ENCODE peak calls at places on chromosomes 12 and 14, in six cellular contexts. S is neural progenitor cell, G is left ventricle myocardium inferior, Q is A549, Y is tibial artery, N is astrocyte of the cerebellum. E is an unnamed sample.

GRCh38 chr14:46902837-46903236 is 251.3 kb upstream of the RPL10L start:
- DNase-seq in S (peak), G (no peak), Q (no peak), Y (no peak), N (no peak), E (no peak)

GRCh38 chr12:4562034-4562657 is at the start of gene DYRK4:
- DNase-seq in S (peak), G (peak), Q (no peak), Y (peak), N (peak), E (peak)

GRCh38 chr14:66955159-66955558 is 234.1 kb upstream of the GARIN2 start:
- DNase-seq in S (no peak), G (no peak), Q (no peak), Y (no peak), N (no peak), E (no peak)

GRCh38 chr14:35158951-35159653 is 36.8 kb downstream of the PRORP start:
- DNase-seq in S (peak), G (no peak), Q (no peak), Y (no peak), N (no peak), E (peak)

GRCh38 chr12:58413794-58414193 is 472.4 kb downstream of the ATP23 start:
- DNase-seq in S (no peak), G (no peak), Q (peak), Y (no peak), N (no peak), E (no peak)

GRCh38 chr12:42588981-42589464 is 523 bp downstream of the PRICKLE1 start:
- DNase-seq in S (peak), G (peak), Q (peak), Y (peak), N (no peak), E (no peak)

GRCh38 chr14:60561845-60562746 is 53.1 kb downstream of the SIX6 start:
- DNase-seq in S (peak), G (no peak), Q (peak), Y (peak), N (peak), E (peak)

GRCh38 chr14:50542941-50543418 is 10.6 kb upstream of the MAP4K5 start:
- DNase-seq in S (peak), G (no peak), Q (peak), Y (peak), N (no peak), E (no peak)

GRCh38 chr12:69621551-69621950 is 10.8 kb upstream of the LRRC10 start:
- DNase-seq in S (no peak), G (no peak), Q (no peak), Y (no peak), N (no peak), E (no peak)

GRCh38 chr14:55332654-55333570 is 61.7 kb downstream of the FBXO34 start:
- DNase-seq in S (no peak), G (no peak), Q (no peak), Y (no peak), N (no peak), E (no peak)

GRCh38 chr14:100128688-100129087 is 30.8 kb downstream of the DEGS2 start:
- DNase-seq in S (no peak), G (no peak), Q (no peak), Y (no peak), N (no peak), E (no peak)

GRCh38 chr12:2691001-2691339 is 103.8 kb upstream of the FKBP4 start:
- DNase-seq in S (peak), G (no peak), Q (peak), Y (no peak), N (no peak), E (no peak)

GRCh38 chr14:75566321-75566720 is 12.1 kb upstream of the FLVCR2 start:
- DNase-seq in S (no peak), G (no peak), Q (no peak), Y (no peak), N (no peak), E (no peak)

GRCh38 chr12:52020539-52021336 is 14.0 kb downstream of the TAMALIN start:
- DNase-seq in S (peak), G (no peak), Q (peak), Y (no peak), N (no peak), E (no peak)

GRCh38 chr12:91413591-91413990 is 231.0 kb upstream of the DCN start:
- DNase-seq in S (no peak), G (no peak), Q (peak), Y (no peak), N (no peak), E (peak)

GRCh38 chr14:93369393-93370266 is 22.6 kb downstream of the COX8C start:
- DNase-seq in S (no peak), G (no peak), Q (no peak), Y (no peak), N (no peak), E (peak)

GRCh38 chr12:122891661-122892525 is 4.0 kb downstream of the VPS37B start:
- DNase-seq in S (peak), G (no peak), Q (peak), Y (no peak), N (peak), E (no peak)

GRCh38 chr12:122894173-122895121 is 1.5 kb downstream of the VPS37B start:
- DNase-seq in S (no peak), G (no peak), Q (no peak), Y (no peak), N (no peak), E (no peak)

GRCh38 chr12:122895290-122895689 is 634 bp downstream of the VPS37B start:
- DNase-seq in S (no peak), G (no peak), Q (no peak), Y (no peak), N (no peak), E (no peak)

GRCh38 chr12:122895757-122896636 is at the start of gene VPS37B:
- DNase-seq in S (peak), G (peak), Q (peak), Y (peak), N (no peak), E (no peak)

GRCh38 chr12:122893208-122894151 is 2.4 kb downstream of the VPS37B start:
- DNase-seq in S (no peak), G (no peak), Q (no peak), Y (no peak), N (no peak), E (no peak)
- H3K4me3 ChIP-seq in S (no peak), G (peak), Q (no peak), Y (peak), N (no peak), E (no peak)

DNA sequence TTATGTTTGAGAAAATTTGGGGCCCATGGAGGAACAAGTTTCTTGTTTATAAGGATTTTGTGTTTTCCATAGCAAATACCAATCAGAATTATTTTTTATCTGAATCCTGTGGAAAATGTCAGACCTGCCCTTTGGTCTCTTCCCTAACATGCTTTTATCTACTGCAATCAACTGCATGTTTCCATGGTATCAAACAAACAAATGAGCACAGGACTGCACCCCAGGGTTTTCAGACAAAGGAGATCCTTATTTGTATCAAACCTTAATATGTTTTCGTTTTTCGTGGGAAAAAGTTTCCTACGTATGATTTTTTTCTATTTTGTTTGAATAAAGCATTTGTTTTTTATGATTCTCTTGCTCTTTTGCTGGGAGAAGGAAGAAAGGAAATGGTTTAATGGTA is 91.1 kb downstream of the GPR135 start:
- DNase-seq in S (no peak), G (no peak), Q (peak), Y (no peak), N (no peak), E (no peak)
- TF ChIP-seq CTCF in S (no peak), G (no peak), Q (no peak), Y (no peak), N (no peak), E (no peak)

GRCh38 chr12:116881867-116882507 is 746 bp upstream of the HRK start:
- DNase-seq in S (peak), G (no peak), Q (no peak), Y (no peak), N (no peak), E (no peak)

GRCh38 chr12:116882742-116883141 is 1.5 kb upstream of the HRK start:
- DNase-seq in S (peak), G (no peak), Q (peak), Y (no peak), N (peak), E (no peak)

GRCh38 chr12:116880817-116881324 is 370 bp downstream of the HRK start:
- DNase-seq in S (peak), G (peak), Q (peak), Y (no peak), N (no peak), E (no peak)

GRCh38 chr12:116880213-116880816 is 926 bp downstream of the HRK start:
- DNase-seq in S (peak), G (no peak), Q (no peak), Y (no peak), N (no peak), E (no peak)

GRCh38 chr12:116881325-116881866 is at the start of gene HRK:
- DNase-seq in S (no peak), G (no peak), Q (no peak), Y (no peak), N (no peak), E (no peak)
- H3K4me3 ChIP-seq in S (peak), G (peak), Q (peak), Y (peak), N (peak), E (peak)

GRCh38 chr12:110932048-110932447 is 11.7 kb upstream of the MYL2 start:
- DNase-seq in S (peak), G (no peak), Q (peak), Y (no peak), N (no peak), E (no peak)
- TF ChIP-seq CTCF in S (peak), G (peak), Q (peak), Y (no peak), N (peak), E (peak)

GRCh38 chr14:103880986-103881926 is 33.9 kb upstream of the PPP1R13B start:
- DNase-seq in S (no peak), G (peak), Q (no peak), Y (no peak), N (no peak), E (no peak)
- H3K4me3 ChIP-seq in S (no peak), G (peak), Q (no peak), Y (no peak), N (no peak), E (no peak)

GRCh38 chr12:53211476-53212381 is 4.7 kb upstream of the ITGB7 start:
- DNase-seq in S (peak), G (no peak), Q (peak), Y (no peak), N (no peak), E (no peak)
- TF ChIP-seq CTCF in S (peak), G (peak), Q (peak), Y (no peak), N (peak), E (peak)

GRCh38 chr12:1629338-1630080 is 478 bp downstream of the WNT5B start:
- DNase-seq in S (peak), G (no peak), Q (no peak), Y (no peak), N (no peak), E (no peak)

GRCh38 chr12:1632702-1633101 is 3.7 kb downstream of the WNT5B start:
- DNase-seq in S (no peak), G (no peak), Q (no peak), Y (no peak), N (no peak), E (no peak)

GRCh38 chr12:1630827-1631591 is 2.0 kb downstream of the WNT5B start:
- DNase-seq in S (peak), G (no peak), Q (no peak), Y (no peak), N (peak), E (no peak)

GRCh38 chr12:1628671-1629337 is at the start of gene WNT5B:
- DNase-seq in S (peak), G (no peak), Q (no peak), Y (no peak), N (no peak), E (no peak)

DNA sequence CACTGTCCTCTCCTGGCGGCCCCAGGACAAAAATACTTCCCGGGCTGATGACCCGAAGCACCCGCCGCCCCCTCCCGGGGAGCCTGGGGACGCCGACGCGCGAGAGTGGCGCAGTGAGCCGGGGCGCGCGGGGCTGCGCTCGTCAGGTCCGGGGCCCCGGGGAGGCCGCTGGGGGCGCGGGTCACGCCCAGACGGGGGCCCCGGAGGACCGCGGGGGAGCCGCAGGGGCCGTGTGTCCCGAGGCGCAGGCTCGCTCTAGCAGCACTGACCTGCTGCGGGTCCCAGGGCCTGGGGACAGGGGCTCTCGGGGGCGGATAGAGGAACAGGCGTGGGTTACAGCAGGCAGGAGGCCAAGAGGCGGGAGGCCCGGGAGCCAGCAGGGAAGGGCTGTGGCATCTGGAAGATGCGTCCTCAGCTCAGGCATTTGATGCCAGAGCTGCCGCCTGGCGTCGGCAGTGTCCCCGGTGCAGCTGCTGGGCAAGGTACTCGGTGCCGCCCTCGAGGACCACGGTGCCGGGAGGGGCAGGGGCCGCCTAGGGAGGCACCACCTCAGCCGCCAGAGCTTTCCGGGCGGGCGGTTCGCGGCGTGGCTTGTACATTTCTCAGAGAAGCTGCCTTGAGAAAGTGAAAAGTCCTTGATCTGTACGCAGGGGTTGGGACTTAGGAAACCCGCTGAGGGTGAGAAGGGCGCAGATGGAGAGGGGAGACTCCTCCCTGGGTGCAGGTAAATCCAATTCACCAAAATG is 1.2 kb downstream of the WNT5B start:
- DNase-seq in S (peak), G (peak), Q (peak), Y (peak), N (no peak), E (no peak)
- H3K4me3 ChIP-seq in S (peak), G (peak), Q (peak), Y (peak), N (peak), E (peak)

E was measured in kidney epithelial cell.